ENCODE peak calls at places on chromosomes 4 and X, in eight cellular contexts. F, U, M, N, P, V, L and K are unnamed samples.

GRCh38 chrX:13013353-13014110 is 30.9 kb downstream of the FAM9C start:
- DNase-seq in P (peak), V (peak), L (no peak), M (no peak), U (peak), F (no peak), N (peak), K (no peak)

GRCh38 chr4:121939690-121940089 is 12.2 kb downstream of the TRPC3 start:
- DNase-seq in N (no peak), F (peak), M (no peak), U (peak), P (no peak), L (no peak), V (no peak), K (no peak)

GRCh38 chr4:87092389-87093141 is 127.9 kb downstream of the KLHL8 start:
- DNase-seq in U (peak), N (peak), V (no peak), P (peak), L (peak), F (no peak), M (peak), K (peak)

GRCh38 chr4:95510145-95510544 is 38.6 kb downstream of the UNC5C start:
- DNase-seq in N (no peak), L (no peak), V (no peak), M (no peak), U (peak), F (peak), P (peak), K (peak)

GRCh38 chr4:14749910-14750309 is 252.4 kb upstream of the CPEB2 start:
- DNase-seq in P (peak), N (no peak), V (no peak), L (no peak), M (no peak), F (peak), U (peak), K (peak)

GRCh38 chr4:3802571-3803474 is 36.6 kb downstream of the ADRA2C start:
- DNase-seq in U (no peak), V (no peak), M (no peak), L (no peak), P (no peak), F (no peak), N (no peak), K (no peak)

GRCh38 chr4:52037730-52038108 is 380 bp downstream of the SGCB start:
- DNase-seq in P (peak), V (no peak), M (no peak), U (peak), F (peak), L (peak), N (peak), K (no peak)

GRCh38 chrX:48003367-48003757 is 427 bp downstream of the ZNF182 start:
- DNase-seq in M (no peak), V (no peak), L (no peak), U (no peak), F (no peak), N (no peak), P (peak), K (no peak)

GRCh38 chrX:68196939-68197791 is 236.1 kb downstream of the OPHN1 start:
- DNase-seq in L (peak), U (peak), F (peak), P (peak), M (peak), V (peak), N (peak), K (peak)

GRCh38 chr4:39521253-39521908 is 5.9 kb downstream of the UGDH start:
- DNase-seq in V (no peak), N (no peak), F (no peak), P (no peak), L (peak), U (peak), M (no peak), K (no peak)

GRCh38 chr4:2172627-2173231 is 69.2 kb downstream of the HAUS3 start:
- DNase-seq in M (no peak), L (no peak), P (no peak), V (no peak), U (no peak), N (no peak), F (no peak), K (no peak)

GRCh38 chr4:34363842-34364241 is 1880.5 kb downstream of the ARAP2 start:
- DNase-seq in M (no peak), L (no peak), U (no peak), P (no peak), F (no peak), N (no peak), V (no peak), K (no peak)

GRCh38 chr4:78757574-78757973 is 18.6 kb upstream of the BMP2K start:
- DNase-seq in U (no peak), P (no peak), F (no peak), N (no peak), L (no peak), V (no peak), M (no peak), K (no peak)

GRCh38 chr4:114563536-114564315 is 34.9 kb upstream of the UGT8 start:
- DNase-seq in P (no peak), L (no peak), V (no peak), F (peak), U (no peak), M (no peak), N (no peak), K (no peak)

GRCh38 chr4:85829276-85830051 is 354.5 kb downstream of the ARHGAP24 start:
- DNase-seq in V (no peak), M (no peak), U (peak), N (no peak), P (no peak), L (no peak), F (no peak), K (no peak)

GRCh38 chr4:106201373-106201772 is 114.6 kb downstream of the TBCK start:
- DNase-seq in F (peak), U (peak), L (peak), P (peak), N (no peak), M (no peak), V (no peak), K (peak)

GRCh38 chr4:122700178-122700725 is 32.3 kb upstream of the BBS12 start:
- DNase-seq in U (peak), F (peak), L (no peak), P (no peak), V (no peak), M (no peak), N (peak), K (peak)

GRCh38 chr4:30073001-30073710 is 647.0 kb upstream of the PCDH7 start:
- DNase-seq in L (no peak), V (no peak), F (no peak), M (no peak), P (no peak), U (no peak), N (no peak), K (no peak)